ENCODE peak calls at places on chromosomes 4 and X, in eight cellular contexts. M, I, X, T, G, S, B and U are unnamed samples.

GRCh38 chr4:44145868-44146267 is 302.7 kb downstream of the KCTD8 start:
- ATAC-seq in M (no peak), I (no peak), X (no peak), T (no peak), G (no peak), S (no peak), B (no peak), U (no peak)

GRCh38 chr4:73051625-73052024 is 17.9 kb downstream of the COX18 start:
- ATAC-seq in M (no peak), I (no peak), X (no peak), T (no peak), G (no peak), S (no peak), B (no peak), U (no peak)

GRCh38 chr4:99447079-99447478 is 11.9 kb upstream of the ADH7 start:
- ATAC-seq in M (peak), I (peak), X (peak), T (peak), G (peak), S (no peak), B (no peak), U (peak)

GRCh38 chr4:65665951-65666523 is 4.3 kb downstream of the EPHA5 start:
- ATAC-seq in M (no peak), I (no peak), X (no peak), T (no peak), G (no peak), S (no peak), B (no peak), U (no peak)

GRCh38 chr4:79827283-79827682 is 245.7 kb downstream of the ANTXR2 start:
- ATAC-seq in M (no peak), I (no peak), X (no peak), T (no peak), G (no peak), S (no peak), B (no peak), U (no peak)

GRCh38 chr4:140019619-140020367 is 134.2 kb downstream of the MAML3 start:
- ATAC-seq in M (peak), I (peak), X (no peak), T (no peak), G (no peak), S (no peak), B (no peak), U (no peak)

GRCh38 chr4:98565646-98566403 is 92.6 kb downstream of the TSPAN5 start:
- ATAC-seq in M (no peak), I (no peak), X (no peak), T (no peak), G (no peak), S (no peak), B (peak), U (no peak)

GRCh38 chr4:70714061-70714468 is 7.7 kb upstream of the RUFY3 start:
- ATAC-seq in M (peak), I (peak), X (peak), T (peak), G (no peak), S (no peak), B (peak), U (no peak)

GRCh38 chrX:68647156-68647957 is at the start of gene STARD8:
- ATAC-seq in M (peak), I (peak), X (no peak), T (no peak), G (no peak), S (peak), B (peak), U (no peak)

GRCh38 chr4:122633211-122633610 is 12.3 kb upstream of the IL21 start:
- ATAC-seq in M (no peak), I (no peak), X (no peak), T (peak), G (peak), S (no peak), B (no peak), U (peak)

GRCh38 chr4:76802546-76803021 is 95.4 kb downstream of the SOWAHB start:
- ATAC-seq in M (no peak), I (no peak), X (no peak), T (no peak), G (no peak), S (no peak), B (peak), U (no peak)

GRCh38 chr4:2332201-2332975 is 70.5 kb upstream of the MXD4 start:
- ATAC-seq in M (peak), I (no peak), X (no peak), T (no peak), G (no peak), S (no peak), B (no peak), U (no peak)

GRCh38 chrX:29470029-29470428 is 745.3 kb upstream of the MAGEB2 start:
- ATAC-seq in M (no peak), I (no peak), X (no peak), T (no peak), G (no peak), S (no peak), B (no peak), U (no peak)